ENCODE peak calls at places on chromosomes 1 and 21, in four cellular contexts. M is brain microvascular endothelial cell, R is germinal center, L is EL. S is an unnamed sample.
A peak's percentile ranks its signal among the peaks of the same experiment; 100 is the strongest.

GRCh38 chr1:48953617-48954016 is 176.9 kb upstream of the BEND5 start:
- DNase-seq in M (no peak), R (no peak), L (no peak), S (no peak)

GRCh38 chr1:19577001-19577400 is 67.1 kb upstream of the NBL1 start:
- DNase-seq in M (no peak), R (no peak), L (no peak), S (no peak)

GRCh38 chr1:209015092-209015491 is 568.4 kb upstream of the CAMK1G start:
- DNase-seq in M (no peak), R (no peak), L (no peak), S (no peak)

GRCh38 chr1:208988811-208989222 is 594.7 kb upstream of the CAMK1G start:
- DNase-seq in M (peak; percentile 37), R (no peak), L (peak; percentile 75), S (no peak)

GRCh38 chr1:224666078-224666477 is 50.0 kb downstream of the CNIH3 start:
- DNase-seq in M (no peak), R (no peak), L (no peak), S (no peak)

GRCh38 chr1:206782448-206782847 is 10.2 kb upstream of the IL10 start:
- DNase-seq in M (no peak), R (peak; percentile 42), L (no peak), S (no peak)

GRCh38 chr1:190754769-190755168 is 277.1 kb upstream of the BRINP3 start:
- DNase-seq in M (no peak), R (no peak), L (peak; percentile 11), S (no peak)

GRCh38 chr1:26155370-26156284 is 3.3 kb upstream of the FAM110D start:
- DNase-seq in M (no peak), R (no peak), L (no peak), S (no peak)

GRCh38 chr1:84772428-84772943 is 82.2 kb upstream of the SSX2IP start:
- DNase-seq in M (peak; percentile 74), R (peak; percentile 59), L (peak; percentile 78), S (peak; percentile 83)

GRCh38 chr1:154239491-154239890 is 18.7 kb downstream of the UBAP2L start:
- DNase-seq in M (no peak), R (no peak), L (no peak), S (no peak)

GRCh38 chr1:155085504-155086181 is 7.0 kb downstream of the EFNA3 start:
- DNase-seq in M (peak; percentile 22), R (no peak), L (peak; percentile 64), S (peak; percentile 85)

GRCh38 chr1:26861286-26861701 is 1.7 kb upstream of the SFN start:
- DNase-seq in M (peak; percentile 20), R (no peak), L (peak; percentile 54), S (no peak)

GRCh38 chr1:181090653-181091126 is 2.2 kb downstream of the IER5 start:
- DNase-seq in M (no peak), R (no peak), L (peak; percentile 34), S (peak; percentile 50)

GRCh38 chr1:245877976-245878375 is 629.1 kb downstream of the SMYD3 start:
- DNase-seq in M (peak; percentile 28), R (no peak), L (no peak), S (no peak)

GRCh38 chr1:206660136-206660535 is 24.6 kb upstream of the MAPKAPK2 start:
- DNase-seq in M (no peak), R (no peak), L (no peak), S (no peak)

GRCh38 chr1:2198571-2198970 is 4.0 kb upstream of the FAAP20 start:
- DNase-seq in M (no peak), R (no peak), L (no peak), S (no peak)

GRCh38 chr1:237670296-237670695 is 220.4 kb downstream of the ZP4 start:
- DNase-seq in M (no peak), R (no peak), L (no peak), S (no peak)

GRCh38 chr1:64228181-64228957 is 24.9 kb downstream of the UBE2U start:
- DNase-seq in M (peak; percentile 79), R (no peak), L (peak; percentile 76), S (no peak)

GRCh38 chr21:28910280-28910887 is 82.3 kb downstream of the LTN1 start:
- DNase-seq in M (no peak), R (no peak), L (no peak), S (no peak)

GRCh38 chr1:207944571-207944970 is 33.6 kb upstream of the CD34 start:
- DNase-seq in M (no peak), R (no peak), L (peak; percentile 52), S (peak; percentile 17)

GRCh38 chr1:226601456-226601855 is 52.9 kb downstream of the STUM start:
- DNase-seq in M (no peak), R (no peak), L (no peak), S (no peak)

GRCh38 chr21:34074283-34075098 is 1.1 kb downstream of the MRPS6 start:
- DNase-seq in M (no peak), R (no peak), L (no peak), S (peak; percentile 61)

GRCh38 chr1:221839794-221840395 is 98.0 kb upstream of the DUSP10 start:
- DNase-seq in M (peak; percentile 96), R (peak; percentile 19), L (peak; percentile 97), S (peak; percentile 65)

GRCh38 chr1:238469146-238469601 is 578.5 kb upstream of the ZP4 start:
- DNase-seq in M (peak; percentile 36), R (no peak), L (peak; percentile 51), S (no peak)

GRCh38 chr1:180530501-180530900 is 28.1 kb upstream of the ACBD6 start:
- DNase-seq in M (peak; percentile 80), R (no peak), L (peak; percentile 88), S (peak; percentile 99)

S was measured in trophoblast cell.